ENCODE peak calls at places on chromosomes 4 and X, in seven cellular contexts. One of them, this sample, is unnamed.

GRCh38 chr4:28774344-28774743 is 1913.7 kb downstream of the STIM2 start:
- DNase-seq in choroid plexus epithelial cell: no peak
- DNase-seq in bronchial epithelial cell: no peak
- DNase-seq in OCI-LY7: no peak
- DNase-seq in CD8-positive, alpha-beta T cell: no peak
- DNase-seq in GM20000: no peak
- DNase-seq in fibroblast of lung: no peak
- DNase-seq in this sample: no peak

GRCh38 chr4:184653650-184654049 is 4.1 kb downstream of the PRIMPOL start:
- DNase-seq in choroid plexus epithelial cell: peak
- DNase-seq in bronchial epithelial cell: no peak
- DNase-seq in OCI-LY7: no peak
- DNase-seq in CD8-positive, alpha-beta T cell: no peak
- DNase-seq in GM20000: no peak
- DNase-seq in fibroblast of lung: no peak
- DNase-seq in this sample: no peak

GRCh38 chrX:102138064-102138463 is 4.2 kb downstream of the TCEAL6 start:
- DNase-seq in choroid plexus epithelial cell: no peak
- DNase-seq in bronchial epithelial cell: no peak
- DNase-seq in OCI-LY7: no peak
- DNase-seq in CD8-positive, alpha-beta T cell: no peak
- DNase-seq in GM20000: no peak
- DNase-seq in fibroblast of lung: no peak
- DNase-seq in this sample: no peak

GRCh38 chr4:114272226-114272625 is 292.8 kb upstream of the ARSJ start:
- DNase-seq in choroid plexus epithelial cell: peak
- DNase-seq in bronchial epithelial cell: peak
- DNase-seq in OCI-LY7: no peak
- DNase-seq in CD8-positive, alpha-beta T cell: no peak
- DNase-seq in GM20000: no peak
- DNase-seq in fibroblast of lung: peak
- DNase-seq in this sample: no peak

GRCh38 chr4:169282429-169283113 is 11.8 kb upstream of the SH3RF1 start:
- DNase-seq in choroid plexus epithelial cell: no peak
- DNase-seq in bronchial epithelial cell: peak
- DNase-seq in OCI-LY7: no peak
- DNase-seq in CD8-positive, alpha-beta T cell: no peak
- DNase-seq in GM20000: no peak
- DNase-seq in fibroblast of lung: no peak
- DNase-seq in this sample: no peak

GRCh38 chr4:67460574-67460973 is 84.7 kb downstream of the CENPC start:
- DNase-seq in choroid plexus epithelial cell: no peak
- DNase-seq in bronchial epithelial cell: no peak
- DNase-seq in OCI-LY7: no peak
- DNase-seq in CD8-positive, alpha-beta T cell: no peak
- DNase-seq in GM20000: no peak
- DNase-seq in fibroblast of lung: no peak
- DNase-seq in this sample: no peak

GRCh38 chr4:110361921-110362320 is 114.0 kb upstream of the ENPEP start:
- DNase-seq in choroid plexus epithelial cell: peak
- DNase-seq in bronchial epithelial cell: peak
- DNase-seq in OCI-LY7: no peak
- DNase-seq in CD8-positive, alpha-beta T cell: no peak
- DNase-seq in GM20000: no peak
- DNase-seq in fibroblast of lung: no peak
- DNase-seq in this sample: no peak

GRCh38 chr4:2416564-2417195 is 1.8 kb downstream of the ZFYVE28 start:
- DNase-seq in choroid plexus epithelial cell: no peak
- DNase-seq in bronchial epithelial cell: no peak
- DNase-seq in OCI-LY7: no peak
- DNase-seq in CD8-positive, alpha-beta T cell: no peak
- DNase-seq in GM20000: peak
- DNase-seq in fibroblast of lung: no peak
- DNase-seq in this sample: peak

GRCh38 chr4:61520688-61521160 is 320.6 kb downstream of the ADGRL3 start:
- DNase-seq in choroid plexus epithelial cell: peak
- DNase-seq in bronchial epithelial cell: peak
- DNase-seq in OCI-LY7: no peak
- DNase-seq in CD8-positive, alpha-beta T cell: no peak
- DNase-seq in GM20000: no peak
- DNase-seq in fibroblast of lung: peak
- DNase-seq in this sample: no peak

GRCh38 chrX:153333271-153333670 is 682 bp upstream of the ZNF275 start:
- DNase-seq in choroid plexus epithelial cell: peak
- DNase-seq in bronchial epithelial cell: peak
- DNase-seq in OCI-LY7: no peak
- DNase-seq in CD8-positive, alpha-beta T cell: no peak
- DNase-seq in GM20000: no peak
- DNase-seq in fibroblast of lung: peak
- DNase-seq in this sample: no peak

GRCh38 chrX:84165716-84166115 is 22.3 kb downstream of the RPS6KA6 start:
- DNase-seq in choroid plexus epithelial cell: peak
- DNase-seq in bronchial epithelial cell: no peak
- DNase-seq in OCI-LY7: no peak
- DNase-seq in CD8-positive, alpha-beta T cell: no peak
- DNase-seq in GM20000: no peak
- DNase-seq in fibroblast of lung: no peak
- DNase-seq in this sample: no peak

GRCh38 chrX:119583431-119584059 is 9.2 kb downstream of the UBE2A start:
- DNase-seq in choroid plexus epithelial cell: no peak
- DNase-seq in bronchial epithelial cell: no peak
- DNase-seq in OCI-LY7: no peak
- DNase-seq in CD8-positive, alpha-beta T cell: no peak
- DNase-seq in GM20000: no peak
- DNase-seq in fibroblast of lung: no peak
- DNase-seq in this sample: no peak

GRCh38 chrX:276588-277171 is 4.5 kb upstream of the PLCXD1 start:
- DNase-seq in choroid plexus epithelial cell: peak
- DNase-seq in bronchial epithelial cell: peak
- DNase-seq in OCI-LY7: no peak
- DNase-seq in CD8-positive, alpha-beta T cell: no peak
- DNase-seq in GM20000: peak
- DNase-seq in fibroblast of lung: peak
- DNase-seq in this sample: peak

GRCh38 chr4:70927502-70928139 is 25.5 kb downstream of the MOB1B start:
- DNase-seq in choroid plexus epithelial cell: no peak
- DNase-seq in bronchial epithelial cell: no peak
- DNase-seq in OCI-LY7: peak
- DNase-seq in CD8-positive, alpha-beta T cell: no peak
- DNase-seq in GM20000: no peak
- DNase-seq in fibroblast of lung: no peak
- DNase-seq in this sample: no peak

GRCh38 chr4:188016754-188017153 is 21.2 kb downstream of the ZFP42 start:
- DNase-seq in choroid plexus epithelial cell: no peak
- DNase-seq in bronchial epithelial cell: no peak
- DNase-seq in OCI-LY7: no peak
- DNase-seq in CD8-positive, alpha-beta T cell: no peak
- DNase-seq in GM20000: no peak
- DNase-seq in fibroblast of lung: no peak
- DNase-seq in this sample: no peak

GRCh38 chr4:186266699-186267467 is 894 bp downstream of the F11 start:
- DNase-seq in choroid plexus epithelial cell: peak
- DNase-seq in bronchial epithelial cell: no peak
- DNase-seq in OCI-LY7: no peak
- DNase-seq in CD8-positive, alpha-beta T cell: no peak
- DNase-seq in GM20000: no peak
- DNase-seq in fibroblast of lung: peak
- DNase-seq in this sample: no peak

GRCh38 chr4:147813107-147813773 is 81.4 kb downstream of the ARHGAP10 start:
- DNase-seq in choroid plexus epithelial cell: no peak
- DNase-seq in bronchial epithelial cell: no peak
- DNase-seq in OCI-LY7: no peak
- DNase-seq in CD8-positive, alpha-beta T cell: no peak
- DNase-seq in GM20000: no peak
- DNase-seq in fibroblast of lung: no peak
- DNase-seq in this sample: no peak

GRCh38 chr4:188214861-188215260 is 75.6 kb downstream of the TRIML1 start:
- DNase-seq in choroid plexus epithelial cell: no peak
- DNase-seq in bronchial epithelial cell: no peak
- DNase-seq in OCI-LY7: no peak
- DNase-seq in CD8-positive, alpha-beta T cell: no peak
- DNase-seq in GM20000: no peak
- DNase-seq in fibroblast of lung: no peak
- DNase-seq in this sample: no peak

GRCh38 chr4:155071962-155072361 is 136.5 kb upstream of the NPY2R start:
- DNase-seq in choroid plexus epithelial cell: no peak
- DNase-seq in bronchial epithelial cell: no peak
- DNase-seq in OCI-LY7: no peak
- DNase-seq in CD8-positive, alpha-beta T cell: no peak
- DNase-seq in GM20000: no peak
- DNase-seq in fibroblast of lung: no peak
- DNase-seq in this sample: no peak

GRCh38 chr4:76758290-76758882 is 139.6 kb downstream of the SOWAHB start:
- DNase-seq in choroid plexus epithelial cell: peak
- DNase-seq in bronchial epithelial cell: peak
- DNase-seq in OCI-LY7: peak
- DNase-seq in CD8-positive, alpha-beta T cell: no peak
- DNase-seq in GM20000: peak
- DNase-seq in fibroblast of lung: peak
- DNase-seq in this sample: no peak

GRCh38 chr4:53576676-53577372 is 14.5 kb downstream of the LNX1 start:
- DNase-seq in choroid plexus epithelial cell: peak
- DNase-seq in bronchial epithelial cell: peak
- DNase-seq in OCI-LY7: no peak
- DNase-seq in CD8-positive, alpha-beta T cell: no peak
- DNase-seq in GM20000: no peak
- DNase-seq in fibroblast of lung: peak
- DNase-seq in this sample: no peak

GRCh38 chr4:155342142-155342541 is 34.6 kb downstream of the MAP9 start:
- DNase-seq in choroid plexus epithelial cell: peak
- DNase-seq in bronchial epithelial cell: peak
- DNase-seq in OCI-LY7: no peak
- DNase-seq in CD8-positive, alpha-beta T cell: no peak
- DNase-seq in GM20000: no peak
- DNase-seq in fibroblast of lung: peak
- DNase-seq in this sample: no peak

GRCh38 chr4:57342406-57342805 is 232.2 kb upstream of the IGFBP7 start:
- DNase-seq in choroid plexus epithelial cell: peak
- DNase-seq in bronchial epithelial cell: peak
- DNase-seq in OCI-LY7: no peak
- DNase-seq in CD8-positive, alpha-beta T cell: no peak
- DNase-seq in GM20000: no peak
- DNase-seq in fibroblast of lung: no peak
- DNase-seq in this sample: no peak

GRCh38 chr4:110211007-110211769 is 12.8 kb upstream of the ELOVL6 start:
- DNase-seq in choroid plexus epithelial cell: peak
- DNase-seq in bronchial epithelial cell: peak
- DNase-seq in OCI-LY7: peak
- DNase-seq in CD8-positive, alpha-beta T cell: no peak
- DNase-seq in GM20000: peak
- DNase-seq in fibroblast of lung: peak
- DNase-seq in this sample: no peak

GRCh38 chr4:17120761-17121160 is 222.3 kb upstream of the LDB2 start:
- DNase-seq in choroid plexus epithelial cell: no peak
- DNase-seq in bronchial epithelial cell: no peak
- DNase-seq in OCI-LY7: no peak
- DNase-seq in CD8-positive, alpha-beta T cell: no peak
- DNase-seq in GM20000: no peak
- DNase-seq in fibroblast of lung: peak
- DNase-seq in this sample: no peak

GRCh38 chr4:38412137-38412536 is 251.9 kb upstream of the KLF3 start:
- DNase-seq in choroid plexus epithelial cell: no peak
- DNase-seq in bronchial epithelial cell: no peak
- DNase-seq in OCI-LY7: no peak
- DNase-seq in CD8-positive, alpha-beta T cell: no peak
- DNase-seq in GM20000: no peak
- DNase-seq in fibroblast of lung: no peak
- DNase-seq in this sample: no peak

GRCh38 chrX:130174051-130174704 is 2.4 kb downstream of the RAB33A start:
- DNase-seq in choroid plexus epithelial cell: peak
- DNase-seq in bronchial epithelial cell: peak
- DNase-seq in OCI-LY7: no peak
- DNase-seq in CD8-positive, alpha-beta T cell: no peak
- DNase-seq in GM20000: no peak
- DNase-seq in fibroblast of lung: peak
- DNase-seq in this sample: no peak

GRCh38 chr4:88964450-88964849 is 92.5 kb downstream of the FAM13A start:
- DNase-seq in choroid plexus epithelial cell: peak
- DNase-seq in bronchial epithelial cell: peak
- DNase-seq in OCI-LY7: no peak
- DNase-seq in CD8-positive, alpha-beta T cell: no peak
- DNase-seq in GM20000: no peak
- DNase-seq in fibroblast of lung: peak
- DNase-seq in this sample: no peak
- TF ChIP-seq CTCF in choroid plexus epithelial cell: no peak
- TF ChIP-seq CTCF in bronchial epithelial cell: no peak
- TF ChIP-seq CTCF in OCI-LY7: no peak
- TF ChIP-seq CTCF in CD8-positive, alpha-beta T cell: no peak
- TF ChIP-seq CTCF in GM20000: no peak
- TF ChIP-seq CTCF in fibroblast of lung: no peak
- TF ChIP-seq CTCF in this sample: no peak

GRCh38 chr4:6134612-6135220 is 65.6 kb downstream of the JAKMIP1 start:
- DNase-seq in choroid plexus epithelial cell: no peak
- DNase-seq in bronchial epithelial cell: no peak
- DNase-seq in OCI-LY7: peak
- DNase-seq in CD8-positive, alpha-beta T cell: peak
- DNase-seq in GM20000: peak
- DNase-seq in fibroblast of lung: no peak
- DNase-seq in this sample: no peak
- TF ChIP-seq CTCF in choroid plexus epithelial cell: no peak
- TF ChIP-seq CTCF in bronchial epithelial cell: no peak
- TF ChIP-seq CTCF in OCI-LY7: peak
- TF ChIP-seq CTCF in CD8-positive, alpha-beta T cell: peak
- TF ChIP-seq CTCF in GM20000: peak
- TF ChIP-seq CTCF in fibroblast of lung: no peak
- TF ChIP-seq CTCF in this sample: no peak

DNA sequence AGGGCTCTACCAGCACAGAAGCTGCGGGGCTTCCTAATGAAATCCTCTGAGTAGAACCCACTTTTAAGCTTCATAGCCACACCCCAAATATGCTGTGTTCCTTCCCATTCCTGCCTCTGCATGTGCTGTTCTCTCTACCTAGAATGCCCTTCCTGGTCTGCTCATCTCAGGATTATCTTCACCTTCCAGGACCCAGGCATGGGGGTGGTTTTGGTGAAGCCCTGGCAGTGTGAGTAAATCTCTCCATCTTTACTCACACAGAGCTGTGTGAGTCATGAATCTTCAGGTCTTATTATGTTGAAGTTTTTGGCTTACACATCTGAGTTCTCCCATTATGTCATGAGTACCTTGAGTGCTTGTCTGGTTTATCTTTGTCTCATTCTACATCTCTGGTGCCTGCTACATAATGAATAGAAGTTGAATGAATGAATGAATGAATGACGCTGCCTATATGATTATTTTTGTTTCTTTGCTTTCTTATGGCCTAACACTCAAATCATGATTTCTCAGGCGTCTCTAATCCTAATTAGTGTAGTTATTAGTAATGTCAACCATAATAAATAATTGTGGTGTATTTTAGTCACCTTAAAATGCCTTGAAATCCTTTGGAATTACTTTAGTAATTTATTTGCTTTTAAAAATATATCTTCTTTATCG is 41.9 kb downstream of the HADH start:
- DNase-seq in choroid plexus epithelial cell: no peak
- DNase-seq in bronchial epithelial cell: peak
- DNase-seq in OCI-LY7: no peak
- DNase-seq in CD8-positive, alpha-beta T cell: no peak
- DNase-seq in GM20000: no peak
- DNase-seq in fibroblast of lung: no peak
- DNase-seq in this sample: no peak
- TF ChIP-seq CTCF in choroid plexus epithelial cell: no peak
- TF ChIP-seq CTCF in bronchial epithelial cell: no peak
- TF ChIP-seq CTCF in OCI-LY7: no peak
- TF ChIP-seq CTCF in CD8-positive, alpha-beta T cell: no peak
- TF ChIP-seq CTCF in GM20000: no peak
- TF ChIP-seq CTCF in fibroblast of lung: no peak
- TF ChIP-seq CTCF in this sample: no peak

GRCh38 chr4:140427919-140428471 is 547 bp upstream of the CLGN start:
- DNase-seq in choroid plexus epithelial cell: no peak
- DNase-seq in bronchial epithelial cell: peak
- DNase-seq in OCI-LY7: peak
- DNase-seq in CD8-positive, alpha-beta T cell: no peak
- DNase-seq in GM20000: no peak
- DNase-seq in fibroblast of lung: peak
- DNase-seq in this sample: no peak
- TF ChIP-seq CTCF in choroid plexus epithelial cell: no peak
- TF ChIP-seq CTCF in bronchial epithelial cell: no peak
- TF ChIP-seq CTCF in OCI-LY7: peak
- TF ChIP-seq CTCF in CD8-positive, alpha-beta T cell: no peak
- TF ChIP-seq CTCF in GM20000: no peak
- TF ChIP-seq CTCF in fibroblast of lung: no peak
- TF ChIP-seq CTCF in this sample: no peak